ENCODE peak calls at places on chromosomes 16 and 17, in nine cellular contexts. One of them, this sample, is unnamed. For H3K4me1, the result is how much of the 10 kb centered on the place peaks cover.

GRCh38 chr17:7262192-7263070 is at the start of gene CLDN7:
- DNase-seq in sigmoid colon: no peak
- DNase-seq in ovary: no peak
- DNase-seq in aorta: no peak
- DNase-seq in GM23248: no peak
- DNase-seq in fibroblast of lung: no peak
- DNase-seq in PC-3: peak
- DNase-seq in mucosa of descending colon: peak
- DNase-seq in SJSA1: no peak
- DNase-seq in this sample: no peak

GRCh38 chr16:79334127-79334526 is 266.4 kb downstream of the MAF start:
- DNase-seq in fibroblast of lung: no peak
- DNase-seq in aorta: no peak
- DNase-seq in sigmoid colon: no peak
- DNase-seq in PC-3: no peak
- DNase-seq in ovary: no peak
- DNase-seq in mucosa of descending colon: peak
- DNase-seq in SJSA1: no peak
- DNase-seq in GM23248: no peak
- DNase-seq in this sample: no peak

GRCh38 chr16:10578474-10579316 is 1.7 kb downstream of the EMP2 start:
- DNase-seq in SJSA1: no peak
- DNase-seq in fibroblast of lung: peak
- DNase-seq in sigmoid colon: no peak
- DNase-seq in aorta: no peak
- DNase-seq in mucosa of descending colon: peak
- DNase-seq in PC-3: peak
- DNase-seq in ovary: peak
- DNase-seq in GM23248: no peak
- DNase-seq in this sample: no peak

GRCh38 chr16:528111-529011 is 849 bp downstream of the CAPN15 start:
- DNase-seq in fibroblast of lung: peak
- DNase-seq in mucosa of descending colon: peak
- DNase-seq in GM23248: peak
- DNase-seq in sigmoid colon: no peak
- DNase-seq in PC-3: peak
- DNase-seq in SJSA1: no peak
- DNase-seq in ovary: peak
- DNase-seq in aorta: no peak
- DNase-seq in this sample: peak

GRCh38 chr16:8372141-8372540 is 218.2 kb downstream of the TMEM114 start:
- DNase-seq in mucosa of descending colon: no peak
- DNase-seq in ovary: no peak
- DNase-seq in GM23248: no peak
- DNase-seq in PC-3: no peak
- DNase-seq in sigmoid colon: no peak
- DNase-seq in aorta: no peak
- DNase-seq in SJSA1: no peak
- DNase-seq in fibroblast of lung: no peak
- DNase-seq in this sample: no peak

GRCh38 chr16:68756250-68757051 is 19.4 kb downstream of the CDH1 start:
- DNase-seq in sigmoid colon: no peak
- DNase-seq in SJSA1: no peak
- DNase-seq in aorta: no peak
- DNase-seq in GM23248: no peak
- DNase-seq in mucosa of descending colon: peak
- DNase-seq in PC-3: peak
- DNase-seq in ovary: no peak
- DNase-seq in fibroblast of lung: peak
- DNase-seq in this sample: no peak

GRCh38 chr16:80526418-80527061 is 14.3 kb upstream of the DYNLRB2 start:
- DNase-seq in PC-3: peak
- DNase-seq in mucosa of descending colon: peak
- DNase-seq in aorta: no peak
- DNase-seq in ovary: peak
- DNase-seq in fibroblast of lung: peak
- DNase-seq in GM23248: peak
- DNase-seq in sigmoid colon: no peak
- DNase-seq in SJSA1: peak
- DNase-seq in this sample: peak

GRCh38 chr17:20289984-20290383 is 177.4 kb downstream of the LGALS9B start:
- DNase-seq in GM23248: no peak
- DNase-seq in sigmoid colon: no peak
- DNase-seq in ovary: no peak
- DNase-seq in mucosa of descending colon: no peak
- DNase-seq in PC-3: no peak
- DNase-seq in SJSA1: no peak
- DNase-seq in aorta: no peak
- DNase-seq in fibroblast of lung: no peak
- DNase-seq in this sample: no peak

GRCh38 chr16:23505180-23505665 is 5.1 kb downstream of the GGA2 start:
- DNase-seq in fibroblast of lung: peak
- DNase-seq in GM23248: no peak
- DNase-seq in PC-3: no peak
- DNase-seq in ovary: no peak
- DNase-seq in sigmoid colon: no peak
- DNase-seq in mucosa of descending colon: no peak
- DNase-seq in aorta: no peak
- DNase-seq in SJSA1: no peak
- DNase-seq in this sample: no peak

GRCh38 chr17:64154321-64155089 is 24.6 kb upstream of the ERN1 start:
- DNase-seq in ovary: no peak
- DNase-seq in PC-3: no peak
- DNase-seq in aorta: no peak
- DNase-seq in SJSA1: no peak
- DNase-seq in sigmoid colon: no peak
- DNase-seq in mucosa of descending colon: no peak
- DNase-seq in GM23248: no peak
- DNase-seq in fibroblast of lung: no peak
- DNase-seq in this sample: no peak

GRCh38 chr17:48047741-48048320 is 328 bp upstream of the NFE2L1 start:
- DNase-seq in ovary: peak
- DNase-seq in mucosa of descending colon: peak
- DNase-seq in aorta: peak
- DNase-seq in PC-3: peak
- DNase-seq in sigmoid colon: peak
- DNase-seq in GM23248: peak
- DNase-seq in fibroblast of lung: peak
- DNase-seq in SJSA1: peak
- DNase-seq in this sample: peak

GRCh38 chr17:46092996-46093395 is 93.9 kb downstream of the STH start:
- DNase-seq in ovary: no peak
- DNase-seq in fibroblast of lung: peak
- DNase-seq in sigmoid colon: no peak
- DNase-seq in mucosa of descending colon: no peak
- DNase-seq in SJSA1: no peak
- DNase-seq in GM23248: peak
- DNase-seq in PC-3: no peak
- DNase-seq in aorta: no peak
- DNase-seq in this sample: no peak

GRCh38 chr17:75498019-75498725 is 17.2 kb downstream of the CASKIN2 start:
- DNase-seq in aorta: no peak
- DNase-seq in sigmoid colon: no peak
- DNase-seq in SJSA1: no peak
- DNase-seq in fibroblast of lung: no peak
- DNase-seq in ovary: no peak
- DNase-seq in GM23248: no peak
- DNase-seq in PC-3: no peak
- DNase-seq in mucosa of descending colon: no peak
- DNase-seq in this sample: no peak

GRCh38 chr17:61834610-61835009 is 28.7 kb downstream of the BRIP1 start:
- DNase-seq in ovary: no peak
- DNase-seq in GM23248: no peak
- DNase-seq in aorta: no peak
- DNase-seq in SJSA1: no peak
- DNase-seq in fibroblast of lung: no peak
- DNase-seq in PC-3: no peak
- DNase-seq in mucosa of descending colon: no peak
- DNase-seq in sigmoid colon: no peak
- DNase-seq in this sample: no peak

GRCh38 chr16:88773812-88774291 is 11.2 kb downstream of the PIEZO1 start:
- DNase-seq in PC-3: peak
- DNase-seq in GM23248: peak
- DNase-seq in SJSA1: peak
- DNase-seq in aorta: peak
- DNase-seq in sigmoid colon: peak
- DNase-seq in ovary: peak
- DNase-seq in fibroblast of lung: peak
- DNase-seq in mucosa of descending colon: peak
- DNase-seq in this sample: peak

GRCh38 chr17:71516149-71516548 is 604.7 kb upstream of the SOX9 start:
- DNase-seq in ovary: no peak
- DNase-seq in fibroblast of lung: no peak
- DNase-seq in PC-3: no peak
- DNase-seq in sigmoid colon: no peak
- DNase-seq in SJSA1: no peak
- DNase-seq in mucosa of descending colon: no peak
- DNase-seq in aorta: no peak
- DNase-seq in GM23248: no peak
- DNase-seq in this sample: no peak

GRCh38 chr16:87850009-87851006 is 19.0 kb downstream of the SLC7A5 start:
- DNase-seq in aorta: peak
- DNase-seq in fibroblast of lung: peak
- DNase-seq in mucosa of descending colon: peak
- DNase-seq in SJSA1: peak
- DNase-seq in PC-3: peak
- DNase-seq in GM23248: peak
- DNase-seq in ovary: peak
- DNase-seq in sigmoid colon: no peak
- DNase-seq in this sample: peak

GRCh38 chr17:17106716-17107115 is 64.5 kb downstream of the MPRIP start:
- DNase-seq in PC-3: no peak
- DNase-seq in aorta: no peak
- DNase-seq in sigmoid colon: no peak
- DNase-seq in ovary: no peak
- DNase-seq in GM23248: no peak
- DNase-seq in mucosa of descending colon: no peak
- DNase-seq in SJSA1: no peak
- DNase-seq in fibroblast of lung: peak
- DNase-seq in this sample: no peak
- H3K4me1 ChIP-seq in PC-3: under half
- H3K4me1 ChIP-seq in aorta: under half
- H3K4me1 ChIP-seq in sigmoid colon: half or more
- H3K4me1 ChIP-seq in ovary: under half
- H3K4me1 ChIP-seq in GM23248: under half
- H3K4me1 ChIP-seq in mucosa of descending colon: under half
- H3K4me1 ChIP-seq in SJSA1: under half
- H3K4me1 ChIP-seq in fibroblast of lung: under half
- H3K4me1 ChIP-seq in this sample: under half

DNA sequence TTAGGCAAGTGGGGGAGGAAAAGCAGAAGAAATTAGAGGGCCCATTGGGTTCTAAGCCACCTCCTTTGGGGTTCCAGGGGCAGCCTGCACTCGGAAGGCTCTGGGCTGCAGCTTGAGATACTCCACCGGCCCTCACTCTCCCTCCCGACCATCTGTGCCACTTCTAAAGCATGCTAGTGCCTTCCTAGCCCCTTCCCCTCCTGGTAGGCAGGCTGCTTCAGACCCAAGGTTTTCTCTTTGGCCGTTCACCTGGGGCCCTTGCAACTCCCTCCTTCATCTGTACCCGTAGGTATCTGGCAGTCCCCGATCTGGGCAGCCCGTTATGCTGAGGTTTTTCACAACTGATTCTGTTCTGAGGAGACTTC is 98.5 kb downstream of the RAB11FIP4 start:
- DNase-seq in SJSA1: no peak
- DNase-seq in mucosa of descending colon: no peak
- DNase-seq in PC-3: no peak
- DNase-seq in ovary: no peak
- DNase-seq in aorta: no peak
- DNase-seq in fibroblast of lung: no peak
- DNase-seq in sigmoid colon: no peak
- DNase-seq in GM23248: no peak
- DNase-seq in this sample: no peak
- H3K4me1 ChIP-seq in SJSA1: under half
- H3K4me1 ChIP-seq in mucosa of descending colon: half or more
- H3K4me1 ChIP-seq in PC-3: under half
- H3K4me1 ChIP-seq in ovary: under half
- H3K4me1 ChIP-seq in aorta: under half
- H3K4me1 ChIP-seq in fibroblast of lung: under half
- H3K4me1 ChIP-seq in sigmoid colon: under half
- H3K4me1 ChIP-seq in GM23248: under half
- H3K4me1 ChIP-seq in this sample: under half

DNA sequence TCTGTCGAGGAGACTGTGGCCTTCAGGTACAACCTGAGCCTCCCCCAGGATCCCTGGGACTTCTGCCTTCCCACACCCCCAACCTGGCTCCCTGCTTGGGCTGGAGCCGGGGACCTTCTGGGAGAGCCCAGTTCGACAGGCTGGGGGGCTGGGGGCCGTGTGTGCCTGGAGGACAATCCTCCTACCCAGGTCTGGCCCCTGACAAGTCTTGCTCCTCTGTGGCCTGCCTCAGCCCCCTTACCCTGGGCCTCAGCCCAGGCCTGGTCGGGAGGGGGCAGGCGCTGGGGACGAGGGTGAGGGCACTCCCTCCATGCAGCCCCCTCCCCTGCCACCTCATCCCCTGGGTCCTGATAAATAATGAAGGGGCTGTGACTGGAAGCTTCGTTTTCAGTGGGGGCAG is 5.2 kb upstream of the BAHCC1 start:
- DNase-seq in PC-3: no peak
- DNase-seq in aorta: no peak
- DNase-seq in ovary: no peak
- DNase-seq in fibroblast of lung: no peak
- DNase-seq in GM23248: no peak
- DNase-seq in mucosa of descending colon: no peak
- DNase-seq in SJSA1: no peak
- DNase-seq in sigmoid colon: no peak
- DNase-seq in this sample: no peak
- H3K4me1 ChIP-seq in PC-3: under half
- H3K4me1 ChIP-seq in aorta: under half
- H3K4me1 ChIP-seq in ovary: under half
- H3K4me1 ChIP-seq in fibroblast of lung: under half
- H3K4me1 ChIP-seq in GM23248: under half
- H3K4me1 ChIP-seq in mucosa of descending colon: under half
- H3K4me1 ChIP-seq in SJSA1: under half
- H3K4me1 ChIP-seq in sigmoid colon: half or more
- H3K4me1 ChIP-seq in this sample: under half

GRCh38 chr16:67372664-67373063 is 20.6 kb downstream of the TPPP3 start:
- DNase-seq in aorta: no peak
- DNase-seq in sigmoid colon: no peak
- DNase-seq in SJSA1: no peak
- DNase-seq in ovary: no peak
- DNase-seq in GM23248: peak
- DNase-seq in mucosa of descending colon: no peak
- DNase-seq in fibroblast of lung: peak
- DNase-seq in PC-3: peak
- DNase-seq in this sample: peak

GRCh38 chr16:67375161-67375560 is 18.1 kb downstream of the TPPP3 start:
- DNase-seq in fibroblast of lung: no peak
- DNase-seq in GM23248: no peak
- DNase-seq in sigmoid colon: peak
- DNase-seq in mucosa of descending colon: no peak
- DNase-seq in SJSA1: no peak
- DNase-seq in ovary: no peak
- DNase-seq in aorta: no peak
- DNase-seq in PC-3: no peak
- DNase-seq in this sample: no peak

DNA sequence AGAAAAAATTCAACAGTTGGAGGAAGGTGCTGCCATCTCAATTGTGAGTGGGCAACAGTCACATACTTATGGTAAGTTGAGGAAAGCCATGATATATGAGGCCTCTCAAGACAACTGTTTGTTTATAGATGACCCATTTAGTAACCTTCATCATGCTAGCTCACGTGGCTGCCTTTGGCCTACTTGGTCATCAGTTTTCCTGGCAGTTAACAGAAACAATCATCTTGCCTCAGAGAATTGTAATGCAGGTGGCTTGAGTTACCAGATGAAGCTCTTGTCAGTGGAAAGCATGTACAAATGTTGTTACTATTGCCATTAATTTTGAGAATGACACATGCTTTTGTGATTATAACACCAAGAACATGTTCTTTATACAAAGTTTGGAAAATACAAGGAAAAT is 14.7 kb downstream of the TPPP3 start:
- DNase-seq in mucosa of descending colon: no peak
- DNase-seq in SJSA1: no peak
- DNase-seq in fibroblast of lung: peak
- DNase-seq in sigmoid colon: no peak
- DNase-seq in GM23248: peak
- DNase-seq in PC-3: no peak
- DNase-seq in ovary: no peak
- DNase-seq in aorta: no peak
- DNase-seq in this sample: no peak
- H3K4me1 ChIP-seq in mucosa of descending colon: under half
- H3K4me1 ChIP-seq in SJSA1: under half
- H3K4me1 ChIP-seq in fibroblast of lung: under half
- H3K4me1 ChIP-seq in sigmoid colon: under half
- H3K4me1 ChIP-seq in GM23248: under half
- H3K4me1 ChIP-seq in PC-3: under half
- H3K4me1 ChIP-seq in ovary: under half
- H3K4me1 ChIP-seq in aorta: under half
- H3K4me1 ChIP-seq in this sample: under half